ENCODE peak calls at places on chromosome 1, in seven cellular contexts. One of them, this sample, is unnamed.

GRCh38 chr1:174358786-174359453 is 88.8 kb upstream of the GPR52 start:
- DNase-seq in ACHN: no peak
- DNase-seq in astrocyte of the spinal cord: peak
- DNase-seq in aorta: no peak
- DNase-seq in mesothelial cell of epicardium: no peak
- DNase-seq in cerebellar cortex: no peak
- DNase-seq in GDM1: no peak
- DNase-seq in this sample: no peak

GRCh38 chr1:212980123-212980800 is 29.9 kb downstream of the VASH2 start:
- DNase-seq in ACHN: no peak
- DNase-seq in astrocyte of the spinal cord: peak
- DNase-seq in aorta: no peak
- DNase-seq in mesothelial cell of epicardium: no peak
- DNase-seq in cerebellar cortex: no peak
- DNase-seq in GDM1: no peak
- DNase-seq in this sample: no peak

GRCh38 chr1:200896571-200897187 is 2.0 kb downstream of the INAVA start:
- DNase-seq in ACHN: peak
- DNase-seq in astrocyte of the spinal cord: peak
- DNase-seq in aorta: peak
- DNase-seq in mesothelial cell of epicardium: no peak
- DNase-seq in cerebellar cortex: no peak
- DNase-seq in GDM1: no peak
- DNase-seq in this sample: no peak

GRCh38 chr1:23756676-23757075 is 13.4 kb downstream of the ELOA start:
- DNase-seq in ACHN: peak
- DNase-seq in astrocyte of the spinal cord: peak
- DNase-seq in aorta: no peak
- DNase-seq in mesothelial cell of epicardium: no peak
- DNase-seq in cerebellar cortex: no peak
- DNase-seq in GDM1: no peak
- DNase-seq in this sample: no peak

GRCh38 chr1:175207971-175208370 is 15.4 kb upstream of the KIAA0040 start:
- DNase-seq in ACHN: no peak
- DNase-seq in astrocyte of the spinal cord: no peak
- DNase-seq in aorta: no peak
- DNase-seq in mesothelial cell of epicardium: no peak
- DNase-seq in cerebellar cortex: no peak
- DNase-seq in GDM1: no peak
- DNase-seq in this sample: no peak

GRCh38 chr1:167219194-167219593 is 1.5 kb upstream of the POU2F1 start:
- DNase-seq in ACHN: no peak
- DNase-seq in astrocyte of the spinal cord: no peak
- DNase-seq in aorta: no peak
- DNase-seq in mesothelial cell of epicardium: no peak
- DNase-seq in cerebellar cortex: peak
- DNase-seq in GDM1: no peak
- DNase-seq in this sample: no peak

GRCh38 chr1:35857830-35858229 is 25.2 kb upstream of the AGO1 start:
- DNase-seq in ACHN: peak
- DNase-seq in astrocyte of the spinal cord: peak
- DNase-seq in aorta: no peak
- DNase-seq in mesothelial cell of epicardium: no peak
- DNase-seq in cerebellar cortex: peak
- DNase-seq in GDM1: no peak
- DNase-seq in this sample: peak

GRCh38 chr1:156387899-156388813 is 19.1 kb downstream of the RHBG start:
- DNase-seq in ACHN: no peak
- DNase-seq in astrocyte of the spinal cord: no peak
- DNase-seq in aorta: no peak
- DNase-seq in mesothelial cell of epicardium: no peak
- DNase-seq in cerebellar cortex: no peak
- DNase-seq in GDM1: no peak
- DNase-seq in this sample: no peak

GRCh38 chr1:12132078-12132477 is 34.7 kb upstream of the TNFRSF1B start:
- DNase-seq in ACHN: no peak
- DNase-seq in astrocyte of the spinal cord: no peak
- DNase-seq in aorta: no peak
- DNase-seq in mesothelial cell of epicardium: no peak
- DNase-seq in cerebellar cortex: no peak
- DNase-seq in GDM1: no peak
- DNase-seq in this sample: no peak

GRCh38 chr1:64898107-64898861 is 68.1 kb downstream of the JAK1 start:
- DNase-seq in ACHN: peak
- DNase-seq in astrocyte of the spinal cord: peak
- DNase-seq in aorta: peak
- DNase-seq in mesothelial cell of epicardium: no peak
- DNase-seq in cerebellar cortex: peak
- DNase-seq in GDM1: no peak
- DNase-seq in this sample: peak

GRCh38 chr1:159163609-159164008 is 7.8 kb upstream of the CADM3 start:
- DNase-seq in ACHN: no peak
- DNase-seq in astrocyte of the spinal cord: no peak
- DNase-seq in aorta: no peak
- DNase-seq in mesothelial cell of epicardium: no peak
- DNase-seq in cerebellar cortex: no peak
- DNase-seq in GDM1: no peak
- DNase-seq in this sample: no peak

GRCh38 chr1:231278100-231278790 is 37.2 kb downstream of the GNPAT start:
- DNase-seq in ACHN: no peak
- DNase-seq in astrocyte of the spinal cord: no peak
- DNase-seq in aorta: no peak
- DNase-seq in mesothelial cell of epicardium: no peak
- DNase-seq in cerebellar cortex: peak
- DNase-seq in GDM1: no peak
- DNase-seq in this sample: no peak

GRCh38 chr1:154960446-154961136 is 991 bp downstream of the PYGO2 start:
- DNase-seq in ACHN: no peak
- DNase-seq in astrocyte of the spinal cord: no peak
- DNase-seq in aorta: peak
- DNase-seq in mesothelial cell of epicardium: no peak
- DNase-seq in cerebellar cortex: no peak
- DNase-seq in GDM1: no peak
- DNase-seq in this sample: peak

GRCh38 chr1:37071829-37072228 is 37.5 kb upstream of the GRIK3 start:
- DNase-seq in ACHN: no peak
- DNase-seq in astrocyte of the spinal cord: no peak
- DNase-seq in aorta: no peak
- DNase-seq in mesothelial cell of epicardium: no peak
- DNase-seq in cerebellar cortex: no peak
- DNase-seq in GDM1: no peak
- DNase-seq in this sample: no peak